ENCODE peak calls at places on chromosome 21, in six cellular contexts. S is foreskin fibroblast, I is progenitor cell of endocrine pancreas, U is natural killer cell, T is psoas muscle, P is A549. W is an unnamed sample.

GRCh38 chr21:42025392-42026071 is 15.4 kb upstream of the ZBTB21 start:
- DNase-seq in U (no peak), S (peak), P (no peak), T (no peak), I (no peak), W (no peak)

GRCh38 chr21:14762734-14763694 is 216.9 kb upstream of the SAMSN1 start:
- DNase-seq in S (no peak), P (no peak), T (no peak), I (no peak), U (no peak), W (no peak)

GRCh38 chr21:33938381-33938780 is 22.8 kb upstream of the ATP5PO start:
- DNase-seq in S (no peak), U (no peak), I (no peak), P (no peak), T (no peak), W (no peak)

GRCh38 chr21:31161157-31161556 is 122.9 kb upstream of the KRTAP19-8 start:
- DNase-seq in S (peak), U (no peak), P (no peak), T (no peak), I (no peak), W (no peak)

GRCh38 chr21:26199471-26199870 is 28.9 kb upstream of the APP start:
- DNase-seq in U (no peak), S (peak), T (no peak), P (no peak), I (no peak), W (no peak)

GRCh38 chr21:31397939-31398338 is 53.9 kb upstream of the TIAM1 start:
- DNase-seq in S (no peak), U (no peak), I (no peak), P (no peak), T (no peak), W (no peak)

GRCh38 chr21:34536311-34536710 is 24.3 kb upstream of the KCNE1 start:
- DNase-seq in S (no peak), U (no peak), I (no peak), P (no peak), T (no peak), W (no peak)

GRCh38 chr21:17987328-17987727 is 168.2 kb upstream of the C21orf91 start:
- DNase-seq in I (no peak), P (no peak), T (no peak), U (no peak), S (no peak), W (no peak)

GRCh38 chr21:17370263-17370662 is 142.6 kb upstream of the CXADR start:
- DNase-seq in U (no peak), P (no peak), I (no peak), T (no peak), S (no peak), W (no peak)

GRCh38 chr21:31449912-31450535 is 106.0 kb upstream of the TIAM1 start:
- DNase-seq in S (no peak), I (no peak), T (no peak), P (no peak), U (no peak), W (no peak)

GRCh38 chr21:16159971-16160350 is 430.2 kb downstream of the USP25 start:
- DNase-seq in P (peak), I (no peak), U (no peak), S (no peak), T (no peak), W (no peak)

GRCh38 chr21:26177187-26177586 is 6.6 kb upstream of the APP start:
- DNase-seq in T (no peak), P (no peak), S (no peak), U (no peak), I (no peak), W (no peak)

GRCh38 chr21:31351438-31351837 is 7.4 kb upstream of the TIAM1 start:
- DNase-seq in U (no peak), I (no peak), S (peak), T (no peak), P (no peak), W (no peak)

DNA sequence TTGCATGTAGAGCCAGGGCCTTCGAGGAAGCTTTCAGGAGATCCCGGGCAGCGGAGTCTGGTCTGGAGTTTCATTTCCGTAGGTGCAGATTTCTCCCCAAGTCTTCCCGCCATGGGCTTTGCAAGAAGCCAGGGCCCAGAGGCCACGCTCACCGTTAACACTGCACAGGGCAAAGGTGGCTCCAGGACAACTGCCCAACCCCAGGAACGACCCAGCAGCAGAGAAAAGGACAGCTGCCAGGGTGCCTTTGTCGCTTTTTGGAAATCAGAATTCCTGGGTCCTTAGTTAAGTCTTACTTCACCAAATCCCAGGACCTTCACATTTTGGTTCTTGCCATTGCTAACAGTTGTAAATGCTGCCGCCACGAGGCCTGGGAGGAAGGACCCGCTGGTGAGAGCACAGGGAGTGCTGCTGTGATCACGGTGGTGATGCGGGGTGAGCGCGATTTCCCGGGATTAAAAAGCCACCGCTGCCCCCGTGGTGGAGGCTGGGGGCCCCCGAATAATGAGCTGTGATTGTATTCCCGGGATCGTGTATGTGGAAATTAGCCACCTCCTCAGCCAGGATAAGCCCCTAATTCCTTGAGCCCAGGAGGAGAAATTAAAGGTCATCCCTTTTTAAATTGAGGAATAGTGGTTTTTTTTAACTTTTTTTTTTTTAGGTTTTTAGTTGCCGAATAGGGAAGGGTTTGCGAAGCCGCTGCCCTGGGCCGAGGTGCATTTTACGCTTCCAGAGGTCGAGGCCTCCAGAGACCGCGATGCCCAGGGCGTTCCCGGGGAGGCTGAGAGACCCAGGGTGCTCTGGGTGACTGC is 8.2 kb downstream of the SIM2 start:
- DNase-seq in U (no peak), S (no peak), P (no peak), I (no peak), T (no peak), W (no peak)
- TF ChIP-seq CTCF in U (no peak), S (no peak), P (no peak), I (no peak), T (no peak), W (no peak)

GRCh38 chr21:32576011-32576410 is 9.3 kb downstream of the TCP10L start:
- DNase-seq in P (no peak), I (no peak), U (no peak), T (no peak), S (no peak), W (no peak)

GRCh38 chr21:32574946-32575925 is 10.1 kb downstream of the TCP10L start:
- DNase-seq in U (no peak), S (no peak), I (no peak), T (no peak), P (no peak), W (no peak)

GRCh38 chr21:32581732-32582131 is 3.6 kb downstream of the TCP10L start:
- DNase-seq in P (no peak), U (no peak), T (no peak), S (no peak), I (no peak), W (no peak)

GRCh38 chr21:32580949-32581348 is 4.4 kb downstream of the TCP10L start:
- DNase-seq in I (no peak), T (no peak), P (no peak), S (no peak), U (no peak), W (no peak)

DNA sequence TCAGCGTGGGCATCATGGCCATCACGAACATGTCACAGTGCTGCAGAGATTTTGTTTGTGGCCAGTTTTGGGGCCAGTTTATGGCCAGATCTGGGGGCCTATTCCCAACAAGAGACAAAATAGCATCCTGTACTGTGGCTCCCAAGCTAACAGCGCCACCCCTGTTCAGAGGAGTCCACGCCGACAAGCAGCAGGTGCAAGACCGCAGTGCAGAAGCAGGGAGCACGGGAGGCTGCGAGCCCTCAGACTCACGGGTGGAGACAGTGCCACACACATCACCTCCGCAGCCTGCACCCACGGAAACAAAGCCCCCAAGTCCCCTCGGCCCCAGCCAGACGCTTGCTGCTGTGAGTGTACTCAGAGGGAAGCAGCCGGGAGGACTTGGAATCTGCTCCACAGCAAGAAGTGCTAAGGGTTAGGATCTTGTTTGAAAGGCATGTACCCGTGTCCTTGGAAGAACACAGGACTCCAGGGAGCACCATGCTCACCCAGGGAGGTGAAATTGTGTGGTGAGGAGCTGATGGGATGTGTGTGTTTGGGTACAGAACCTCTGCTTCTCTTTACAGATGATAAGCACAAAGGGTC is 7.1 kb downstream of the TCP10L start:
- DNase-seq in S (no peak), P (peak), I (no peak), T (no peak), U (no peak), W (no peak)
- TF ChIP-seq CTCF in S (peak), P (peak), I (peak), T (no peak), U (no peak), W (peak)

GRCh38 chr21:29335720-29336119 is 37.0 kb downstream of the BACH1 start:
- DNase-seq in T (no peak), P (no peak), I (no peak), U (no peak), S (no peak), W (no peak)
- TF ChIP-seq CTCF in T (peak), P (no peak), I (no peak), U (no peak), S (no peak), W (no peak)

GRCh38 chr21:44443291-44443890 is 11.9 kb upstream of the LRRC3 start:
- DNase-seq in T (peak), I (no peak), S (no peak), U (no peak), P (no peak), W (no peak)

GRCh38 chr21:44445413-44445812 is 9.9 kb upstream of the LRRC3 start:
- DNase-seq in U (no peak), S (no peak), I (no peak), P (no peak), T (no peak), W (no peak)

GRCh38 chr21:44443891-44444285 is 11.4 kb upstream of the LRRC3 start:
- DNase-seq in U (no peak), S (no peak), P (no peak), T (peak), I (no peak), W (no peak)

GRCh38 chr21:44442266-44443125 is 12.8 kb upstream of the LRRC3 start:
- DNase-seq in T (peak), U (no peak), I (no peak), S (no peak), P (no peak), W (no peak)

GRCh38 chr21:44444286-44444931 is 10.9 kb upstream of the LRRC3 start:
- DNase-seq in T (peak), P (no peak), I (no peak), S (no peak), U (no peak), W (no peak)
- TF ChIP-seq CTCF in T (no peak), P (no peak), I (peak), S (no peak), U (no peak), W (peak)

GRCh38 chr21:46347791-46348381 is 23.9 kb downstream of the PCNT start:
- DNase-seq in I (no peak), P (no peak), S (peak), T (peak), U (no peak), W (no peak)
- TF ChIP-seq CTCF in I (peak), P (no peak), S (no peak), T (peak), U (no peak), W (no peak)

GRCh38 chr21:28834335-28835238 is 158.1 kb downstream of the LTN1 start:
- DNase-seq in U (no peak), P (no peak), I (no peak), S (no peak), T (peak), W (no peak)
- TF ChIP-seq CTCF in U (no peak), P (no peak), I (no peak), S (no peak), T (no peak), W (peak)

DNA sequence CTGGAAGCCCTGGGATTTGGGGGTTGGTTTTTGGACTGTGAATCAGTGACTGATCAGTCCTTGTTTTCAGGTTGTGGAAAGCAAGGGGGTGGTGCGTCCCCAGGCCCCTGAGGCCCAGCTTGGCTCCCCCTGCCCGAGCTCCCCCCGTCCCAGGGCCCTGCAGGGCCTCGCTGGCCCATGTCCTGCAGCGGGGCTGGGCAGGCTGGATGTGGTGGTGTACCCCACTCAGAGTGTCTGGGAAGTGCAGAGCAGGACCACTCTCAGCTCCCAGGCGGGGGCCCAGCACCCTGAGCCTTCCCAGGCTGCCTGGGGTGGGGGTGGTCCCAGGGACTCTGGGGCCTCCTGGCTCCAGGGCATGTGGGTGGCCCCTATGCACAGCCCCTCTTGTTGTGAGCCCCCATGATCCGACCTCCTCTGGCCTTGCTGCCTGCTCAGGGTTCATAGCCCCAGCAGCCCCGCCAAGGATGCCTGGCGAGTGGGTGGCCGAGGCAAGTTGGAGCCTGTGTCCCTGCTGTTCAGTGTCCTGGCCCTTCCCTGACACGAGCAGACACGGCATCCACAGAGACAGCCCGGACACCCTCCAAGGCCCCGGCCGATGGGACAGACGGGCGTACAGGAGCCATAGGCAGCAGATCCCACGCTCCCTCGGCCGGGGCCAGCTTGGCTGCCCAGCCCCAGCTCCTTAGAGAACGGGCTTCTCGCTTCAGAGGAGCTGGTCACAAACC is 37.9 kb downstream of the SLX9 start:
- DNase-seq in S (no peak), P (no peak), U (no peak), T (no peak), I (no peak), W (no peak)
- TF ChIP-seq CTCF in S (no peak), P (no peak), U (no peak), T (no peak), I (no peak), W (no peak)

DNA sequence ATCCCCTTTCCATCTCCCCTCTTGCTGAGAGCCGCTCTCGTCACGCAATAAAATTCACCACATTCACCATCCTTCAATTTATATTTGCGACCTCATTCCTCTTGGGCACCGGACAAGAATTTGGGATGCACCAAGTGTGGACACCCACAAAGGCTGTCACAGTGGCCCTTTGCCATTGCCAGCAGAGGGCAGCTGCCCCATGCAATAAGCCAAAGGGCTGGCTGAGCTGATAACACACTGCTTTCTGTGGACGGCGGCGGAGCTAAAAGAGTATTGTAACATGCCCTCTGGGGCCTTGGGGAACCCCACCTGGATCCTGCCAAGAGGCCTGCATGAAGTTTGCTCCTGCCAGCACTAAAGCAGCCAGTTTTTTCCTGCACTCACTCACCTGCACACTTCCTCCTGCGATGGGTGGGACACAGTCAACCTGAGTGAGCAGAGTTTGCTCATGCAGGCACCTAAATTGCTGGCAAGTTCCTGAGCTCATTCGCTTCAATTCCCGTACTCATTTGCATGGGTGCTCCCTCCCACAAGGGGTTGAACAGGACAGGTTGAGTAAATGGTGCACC is 792.3 kb upstream of the ADAMTS5 start:
- DNase-seq in P (no peak), S (no peak), T (no peak), I (no peak), U (no peak), W (no peak)
- TF ChIP-seq CTCF in P (no peak), S (peak), T (peak), I (peak), U (no peak), W (peak)

GRCh38 chr21:32457360-32457840 is 44.9 kb downstream of the EVA1C start:
- DNase-seq in S (no peak), T (peak), U (no peak), I (no peak), P (peak), W (no peak)
- TF ChIP-seq CTCF in S (no peak), T (no peak), U (no peak), I (no peak), P (no peak), W (no peak)

GRCh38 chr21:29947119-29947518 is 7.3 kb upstream of the GRIK1 start:
- DNase-seq in S (no peak), I (no peak), T (no peak), P (no peak), U (no peak), W (no peak)

GRCh38 chr21:29939859-29940245 is at the start of gene GRIK1:
- DNase-seq in T (no peak), S (no peak), P (no peak), I (no peak), U (no peak), W (no peak)

GRCh38 chr21:29942033-29942432 is 2.2 kb upstream of the GRIK1 start:
- DNase-seq in P (no peak), T (no peak), U (no peak), S (no peak), I (no peak), W (no peak)

GRCh38 chr21:29940993-29941392 is 1.2 kb upstream of the GRIK1 start:
- DNase-seq in T (no peak), P (no peak), U (no peak), S (no peak), I (no peak), W (no peak)

DNA sequence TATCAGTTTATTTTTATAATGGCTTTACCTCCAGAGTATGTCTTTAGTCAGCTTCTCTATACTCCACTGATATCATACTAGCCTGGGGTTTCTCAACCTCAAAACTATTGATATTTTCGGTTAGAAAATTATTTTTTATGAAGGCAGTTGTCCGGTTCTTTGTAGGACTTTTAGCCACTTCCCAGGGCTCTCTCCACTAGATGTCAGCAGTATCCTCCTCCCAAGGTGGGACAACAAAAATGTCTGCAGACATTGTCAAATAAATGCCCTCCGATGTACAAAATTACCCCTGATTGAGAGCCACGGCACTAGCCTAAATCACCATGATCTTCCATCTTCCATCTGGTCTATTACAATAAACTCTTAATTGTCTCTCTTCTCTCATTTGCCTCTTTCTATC is 4.1 kb upstream of the GRIK1 start:
- DNase-seq in I (no peak), T (no peak), P (no peak), S (no peak), U (no peak), W (no peak)
- TF ChIP-seq CTCF in I (peak), T (no peak), P (no peak), S (no peak), U (no peak), W (peak)